ENCODE peak calls at places on chromosomes 3 and 15, in ten cellular contexts. Z is HFF-Myc; X is stimulated activated CD4-positive, alpha-beta T cell treated with anti-CD3 and anti-CD28 coated beads, Interleukin-4, amount 100 ng/mL, for 1 hour; I is left cardiac atrium; B is AG09319; G is choroid plexus epithelial cell; O is stimulated activated CD8-positive, alpha-beta memory T cell treated with anti-CD3 and anti-CD28 coated beads, Interleukin-4, amount 100 ng/mL, for 48 hours; E is NB4; V is neural progenitor cell; C is HTR-8/SVneo. K is an unnamed sample.

GRCh38 chr3:71585126-71585525 is 1.6 kb upstream of the FOXP1 start:
- DNase-seq in Z (no peak), V (peak; percentile 13), I (no peak), O (peak; percentile 37), E (peak; percentile 72), X (no peak), G (no peak), C (no peak), B (no peak), K (no peak)

GRCh38 chr3:189699873-189700272 is 68.7 kb downstream of the TP63 start:
- DNase-seq in Z (no peak), V (no peak), O (no peak), I (no peak), G (no peak), E (no peak), C (no peak), B (no peak), X (no peak), K (no peak)

GRCh38 chr3:115552007-115552406 is 71.3 kb upstream of the GAP43 start:
- DNase-seq in I (no peak), O (no peak), X (no peak), V (no peak), C (no peak), G (no peak), E (no peak), B (no peak), Z (no peak), K (no peak)

GRCh38 chr15:75436861-75437260 is 14.6 kb downstream of the SIN3A start:
- DNase-seq in O (no peak), E (no peak), I (no peak), X (no peak), G (no peak), V (no peak), B (no peak), C (no peak), Z (no peak), K (no peak)

GRCh38 chr3:43087249-43087776 is 18.6 kb downstream of the POMGNT2 start:
- DNase-seq in E (no peak), I (no peak), X (no peak), O (no peak), Z (no peak), C (no peak), V (no peak), G (peak; percentile 30), B (no peak), K (no peak)

GRCh38 chr15:85276508-85276907 is 103.9 kb upstream of the AKAP13 start:
- DNase-seq in Z (no peak), V (no peak), B (no peak), E (no peak), X (no peak), C (no peak), I (no peak), O (no peak), G (no peak), K (no peak)

GRCh38 chr3:12993623-12994356 is 79.4 kb downstream of the IQSEC1 start:
- DNase-seq in B (no peak), Z (no peak), E (peak; percentile 64), I (peak; percentile 43), V (peak; percentile 75), O (no peak), X (peak; percentile 34), C (no peak), G (no peak), K (no peak)

GRCh38 chr15:85463273-85463937 is 83.0 kb downstream of the AKAP13 start:
- DNase-seq in G (no peak), E (no peak), X (no peak), Z (no peak), B (no peak), C (no peak), V (peak; percentile 65), O (no peak), I (no peak), K (no peak)

K was measured in smooth muscle cell of the brain vasculature.